ENCODE peak calls at places on chromosomes 4 and X, in five cellular contexts. One of them, this sample, is unnamed. For H3K36me3, the result is how much of the 10 kb centered on the place peaks cover.

GRCh38 chrX:118360429-118361125 is 14.7 kb downstream of the WDR44 start:
- DNase-seq in PC-3: peak
- DNase-seq in IMR-90: peak
- DNase-seq in BE2C: no peak
- DNase-seq in pancreas: no peak
- DNase-seq in this sample: no peak

GRCh38 chr4:70927502-70928139 is 25.5 kb downstream of the MOB1B start:
- DNase-seq in PC-3: no peak
- DNase-seq in IMR-90: no peak
- DNase-seq in BE2C: no peak
- DNase-seq in pancreas: no peak
- DNase-seq in this sample: no peak

GRCh38 chrX:16610121-16610565 is 39.8 kb upstream of the S100G start:
- DNase-seq in PC-3: peak
- DNase-seq in IMR-90: peak
- DNase-seq in BE2C: no peak
- DNase-seq in pancreas: no peak
- DNase-seq in this sample: no peak

GRCh38 chr4:37728064-37728463 is 41.9 kb upstream of the RELL1 start:
- DNase-seq in PC-3: no peak
- DNase-seq in IMR-90: no peak
- DNase-seq in BE2C: no peak
- DNase-seq in pancreas: no peak
- DNase-seq in this sample: no peak

GRCh38 chrX:16160729-16161128 is 6.6 kb upstream of the MAGEB17 start:
- DNase-seq in PC-3: peak
- DNase-seq in IMR-90: peak
- DNase-seq in BE2C: no peak
- DNase-seq in pancreas: no peak
- DNase-seq in this sample: no peak

GRCh38 chr4:109206610-109207009 is 95.8 kb downstream of the COL25A1 start:
- DNase-seq in PC-3: no peak
- DNase-seq in IMR-90: no peak
- DNase-seq in BE2C: no peak
- DNase-seq in pancreas: no peak
- DNase-seq in this sample: no peak

GRCh38 chr4:118729287-118730286 is 44.4 kb downstream of the METTL14 start:
- DNase-seq in PC-3: no peak
- DNase-seq in IMR-90: peak
- DNase-seq in BE2C: no peak
- DNase-seq in pancreas: no peak
- DNase-seq in this sample: no peak

GRCh38 chr4:156419080-156419638 is 465.5 kb upstream of the CTSO start:
- DNase-seq in PC-3: no peak
- DNase-seq in IMR-90: no peak
- DNase-seq in BE2C: no peak
- DNase-seq in pancreas: no peak
- DNase-seq in this sample: no peak

GRCh38 chr4:112516401-112517066 is 554 bp upstream of the NEUROG2 start:
- DNase-seq in PC-3: no peak
- DNase-seq in IMR-90: no peak
- DNase-seq in BE2C: peak
- DNase-seq in pancreas: no peak
- DNase-seq in this sample: peak

GRCh38 chr4:47532658-47533057 is 47.6 kb downstream of the ATP10D start:
- DNase-seq in PC-3: no peak
- DNase-seq in IMR-90: no peak
- DNase-seq in BE2C: no peak
- DNase-seq in pancreas: no peak
- DNase-seq in this sample: no peak

GRCh38 chr4:82525287-82525898 is 36.4 kb downstream of the TMEM150C start:
- DNase-seq in PC-3: no peak
- DNase-seq in IMR-90: no peak
- DNase-seq in BE2C: no peak
- DNase-seq in pancreas: no peak
- DNase-seq in this sample: no peak

GRCh38 chr4:99817310-99817885 is 771 bp downstream of the DAPP1 start:
- DNase-seq in PC-3: peak
- DNase-seq in IMR-90: no peak
- DNase-seq in BE2C: no peak
- DNase-seq in pancreas: no peak
- DNase-seq in this sample: no peak

GRCh38 chr4:80694178-80694577 is 336.3 kb upstream of the BMP3 start:
- DNase-seq in PC-3: peak
- DNase-seq in IMR-90: no peak
- DNase-seq in BE2C: no peak
- DNase-seq in pancreas: no peak
- DNase-seq in this sample: no peak

GRCh38 chr4:146063143-146063542 is 112.4 kb upstream of the LSM6 start:
- DNase-seq in PC-3: no peak
- DNase-seq in IMR-90: no peak
- DNase-seq in BE2C: no peak
- DNase-seq in pancreas: no peak
- DNase-seq in this sample: no peak

GRCh38 chr4:39892988-39893692 is 84.6 kb downstream of the PDS5A start:
- DNase-seq in PC-3: no peak
- DNase-seq in IMR-90: no peak
- DNase-seq in BE2C: no peak
- DNase-seq in pancreas: no peak
- DNase-seq in this sample: no peak

GRCh38 chr4:164438321-164438720 is 315.6 kb upstream of the SMIM31 start:
- DNase-seq in PC-3: peak
- DNase-seq in IMR-90: peak
- DNase-seq in BE2C: no peak
- DNase-seq in pancreas: no peak
- DNase-seq in this sample: no peak

GRCh38 chr4:153777421-153777820 is 11.5 kb downstream of the SFRP2 start:
- DNase-seq in PC-3: no peak
- DNase-seq in IMR-90: no peak
- DNase-seq in BE2C: no peak
- DNase-seq in pancreas: no peak
- DNase-seq in this sample: no peak

GRCh38 chr4:150096625-150097024 is 18.4 kb downstream of the DCLK2 start:
- DNase-seq in PC-3: no peak
- DNase-seq in IMR-90: no peak
- DNase-seq in BE2C: peak
- DNase-seq in pancreas: no peak
- DNase-seq in this sample: no peak

GRCh38 chr4:7390906-7391636 is 43.7 kb downstream of the PSAPL1 start:
- DNase-seq in PC-3: no peak
- DNase-seq in IMR-90: no peak
- DNase-seq in BE2C: no peak
- DNase-seq in pancreas: no peak
- DNase-seq in this sample: peak

GRCh38 chr4:83552085-83552484 is 16.2 kb downstream of the GPAT3 start:
- DNase-seq in PC-3: peak
- DNase-seq in IMR-90: no peak
- DNase-seq in BE2C: peak
- DNase-seq in pancreas: no peak
- DNase-seq in this sample: no peak

GRCh38 chr4:24793219-24794005 is 2.0 kb upstream of the SOD3 start:
- DNase-seq in PC-3: peak
- DNase-seq in IMR-90: peak
- DNase-seq in BE2C: no peak
- DNase-seq in pancreas: no peak
- DNase-seq in this sample: no peak

GRCh38 chrX:111100191-111100590 is 4.2 kb downstream of the PAK3 start:
- DNase-seq in PC-3: peak
- DNase-seq in IMR-90: peak
- DNase-seq in BE2C: peak
- DNase-seq in pancreas: no peak
- DNase-seq in this sample: peak

GRCh38 chr4:40924096-40924792 is 174.5 kb downstream of the NSUN7 start:
- DNase-seq in PC-3: peak
- DNase-seq in IMR-90: peak
- DNase-seq in BE2C: peak
- DNase-seq in pancreas: no peak
- DNase-seq in this sample: peak

GRCh38 chrX:71095971-71096701 is 485 bp downstream of the FOXO4 start:
- DNase-seq in PC-3: peak
- DNase-seq in IMR-90: peak
- DNase-seq in BE2C: no peak
- DNase-seq in pancreas: no peak
- DNase-seq in this sample: no peak

GRCh38 chrX:40148189-40148438 is 50.4 kb upstream of the BCOR start:
- DNase-seq in PC-3: no peak
- DNase-seq in IMR-90: no peak
- DNase-seq in BE2C: no peak
- DNase-seq in pancreas: no peak
- DNase-seq in this sample: no peak

GRCh38 chr4:25107827-25108516 is 52.3 kb downstream of the SEPSECS start:
- DNase-seq in PC-3: peak
- DNase-seq in IMR-90: no peak
- DNase-seq in BE2C: peak
- DNase-seq in pancreas: peak
- DNase-seq in this sample: no peak

GRCh38 chr4:13535708-13536361 is 8.5 kb downstream of the NKX3-2 start:
- DNase-seq in PC-3: no peak
- DNase-seq in IMR-90: no peak
- DNase-seq in BE2C: no peak
- DNase-seq in pancreas: no peak
- DNase-seq in this sample: peak

GRCh38 chrX:39814391-39814790 is 283.4 kb downstream of the BCOR start:
- DNase-seq in PC-3: peak
- DNase-seq in IMR-90: peak
- DNase-seq in BE2C: no peak
- DNase-seq in pancreas: no peak
- DNase-seq in this sample: peak

GRCh38 chr4:94419956-94420355 is 31.8 kb upstream of the PDLIM5 start:
- DNase-seq in PC-3: peak
- DNase-seq in IMR-90: peak
- DNase-seq in BE2C: no peak
- DNase-seq in pancreas: no peak
- DNase-seq in this sample: no peak

GRCh38 chr4:26782168-26782829 is 78.3 kb upstream of the STIM2 start:
- DNase-seq in PC-3: peak
- DNase-seq in IMR-90: no peak
- DNase-seq in BE2C: no peak
- DNase-seq in pancreas: no peak
- DNase-seq in this sample: no peak

GRCh38 chr4:22179124-22179874 is 230.7 kb upstream of the KCNIP4 start:
- DNase-seq in PC-3: peak
- DNase-seq in IMR-90: peak
- DNase-seq in BE2C: no peak
- DNase-seq in pancreas: no peak
- DNase-seq in this sample: no peak

GRCh38 chrX:57285001-57285400 is 1.5 kb upstream of the FAAH2 start:
- DNase-seq in PC-3: no peak
- DNase-seq in IMR-90: no peak
- DNase-seq in BE2C: no peak
- DNase-seq in pancreas: no peak
- DNase-seq in this sample: no peak

GRCh38 chrX:13383907-13384306 is 64.1 kb upstream of the ATXN3L start:
- DNase-seq in PC-3: no peak
- DNase-seq in IMR-90: no peak
- DNase-seq in BE2C: no peak
- DNase-seq in pancreas: no peak
- DNase-seq in this sample: no peak

GRCh38 chr4:10006604-10007435 is 14.5 kb downstream of the SLC2A9 start:
- DNase-seq in PC-3: peak
- DNase-seq in IMR-90: no peak
- DNase-seq in BE2C: no peak
- DNase-seq in pancreas: peak
- DNase-seq in this sample: no peak

GRCh38 chr4:89949782-89950387 is 55.2 kb downstream of the MMRN1 start:
- DNase-seq in PC-3: peak
- DNase-seq in IMR-90: no peak
- DNase-seq in BE2C: no peak
- DNase-seq in pancreas: no peak
- DNase-seq in this sample: no peak
- TF ChIP-seq CTCF in PC-3: peak
- TF ChIP-seq CTCF in IMR-90: no peak
- TF ChIP-seq CTCF in BE2C: peak
- TF ChIP-seq CTCF in pancreas: no peak
- TF ChIP-seq CTCF in this sample: peak

DNA sequence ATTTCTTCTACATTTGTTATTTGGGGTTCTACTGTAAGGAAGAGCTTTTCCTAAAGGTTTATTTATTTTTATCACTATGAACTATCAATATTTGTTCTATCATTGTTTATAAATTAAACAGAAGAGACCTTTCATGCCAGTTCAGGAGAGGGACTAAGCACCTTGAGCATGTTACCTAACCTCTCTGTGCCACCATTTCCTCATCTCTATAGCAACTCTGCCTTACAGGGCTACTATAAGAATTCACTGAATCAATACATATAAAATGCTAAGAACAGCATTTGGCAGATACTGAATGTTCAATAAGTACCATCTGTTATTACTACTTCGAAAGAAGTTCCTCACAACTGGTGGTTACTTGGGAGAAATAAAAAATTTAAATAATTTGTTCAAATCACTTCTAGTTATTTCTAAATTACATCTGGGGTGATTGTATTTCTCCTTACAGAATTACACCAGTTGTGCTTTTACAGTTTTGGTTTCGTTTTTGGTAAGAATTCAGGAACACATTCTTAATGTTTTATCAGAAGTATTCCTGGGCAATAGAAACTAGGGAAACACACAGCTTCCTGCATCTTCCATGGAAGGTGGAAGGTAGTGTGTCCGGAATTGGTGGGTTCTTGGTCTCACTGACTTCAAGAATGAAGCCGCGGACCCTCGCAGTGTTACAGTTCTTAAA is 32.9 kb downstream of the EREG start:
- DNase-seq in PC-3: peak
- DNase-seq in IMR-90: peak
- DNase-seq in BE2C: no peak
- DNase-seq in pancreas: no peak
- DNase-seq in this sample: no peak
- H3K4me3 ChIP-seq in PC-3: peak
- H3K4me3 ChIP-seq in IMR-90: no peak
- H3K4me3 ChIP-seq in BE2C: peak
- H3K4me3 ChIP-seq in pancreas: no peak
- H3K4me3 ChIP-seq in this sample: no peak

GRCh38 chr4:168291242-168291641 is 27.3 kb downstream of the DDX60 start:
- DNase-seq in PC-3: no peak
- DNase-seq in IMR-90: no peak
- DNase-seq in BE2C: no peak
- DNase-seq in pancreas: no peak
- DNase-seq in this sample: no peak
- H3K36me3 ChIP-seq in PC-3: under half
- H3K36me3 ChIP-seq in IMR-90: under half
- H3K36me3 ChIP-seq in BE2C: under half
- H3K36me3 ChIP-seq in pancreas: under half
- H3K36me3 ChIP-seq in this sample: under half

GRCh38 chr4:77336411-77337142 is 179.6 kb downstream of the CCNG2 start:
- DNase-seq in PC-3: no peak
- DNase-seq in IMR-90: no peak
- DNase-seq in BE2C: no peak
- DNase-seq in pancreas: no peak
- DNase-seq in this sample: no peak
- TF ChIP-seq CTCF in PC-3: no peak
- TF ChIP-seq CTCF in IMR-90: no peak
- TF ChIP-seq CTCF in BE2C: no peak
- TF ChIP-seq CTCF in pancreas: no peak
- TF ChIP-seq CTCF in this sample: no peak